ENCODE peak calls at places on chromosomes 5 and 9, in eight cellular contexts. J is lung, Y is GM10248, S is breast epithelium, P is upper lobe of right lung, T is MM.1S, E is omental fat pad, Q is cardiac muscle cell. W is an unnamed sample.

GRCh38 chr5:134289509-134290113 is 63.7 kb upstream of the PPP2CA start:
- DNase-seq in S (no peak), J (peak), Q (peak), E (no peak), Y (peak), T (peak), P (no peak), W (peak)

GRCh38 chr5:76082790-76083554 is at the start of gene SV2C:
- DNase-seq in S (no peak), P (peak), Q (peak), J (no peak), Y (peak), T (peak), E (no peak), W (peak)

GRCh38 chr5:145237843-145238242 is 597.3 kb downstream of the PRELID2 start:
- DNase-seq in Q (peak), S (no peak), P (no peak), Y (peak), E (no peak), J (no peak), T (peak), W (no peak)

GRCh38 chr5:1568201-1568979 is 44.6 kb upstream of the LPCAT1 start:
- DNase-seq in T (peak), Y (no peak), Q (peak), J (peak), S (no peak), E (no peak), P (no peak), W (peak)

GRCh38 chr5:1292846-1293415 is 1.9 kb downstream of the TERT start:
- DNase-seq in P (peak), J (no peak), Y (no peak), E (no peak), T (no peak), S (peak), Q (no peak), W (peak)

GRCh38 chr5:85838781-85839180 is 779.0 kb upstream of the COX7C start:
- DNase-seq in S (no peak), Y (no peak), Q (no peak), E (no peak), J (no peak), T (no peak), P (no peak), W (no peak)

GRCh38 chr5:42242829-42243485 is 180.3 kb upstream of the GHR start:
- DNase-seq in T (no peak), Q (no peak), P (no peak), J (no peak), S (no peak), Y (no peak), E (no peak), W (no peak)

GRCh38 chr5:124744170-124744911 is 2.1 kb downstream of the ZNF608 start:
- DNase-seq in Y (no peak), E (no peak), Q (no peak), J (peak), T (no peak), S (no peak), P (peak), W (no peak)

GRCh38 chr5:124742983-124743533 is 3.4 kb downstream of the ZNF608 start:
- DNase-seq in P (no peak), J (peak), Q (no peak), S (no peak), E (no peak), T (no peak), Y (no peak), W (peak)

GRCh38 chr9:106350777-106351176 is 512.2 kb upstream of the ZNF462 start:
- DNase-seq in P (no peak), T (no peak), Y (no peak), J (no peak), S (no peak), E (no peak), Q (no peak), W (no peak)

GRCh38 chr9:119963258-119963797 is 594.1 kb upstream of the BRINP1 start:
- DNase-seq in Q (no peak), Y (no peak), T (no peak), P (no peak), S (no peak), J (peak), E (no peak), W (peak)

GRCh38 chr9:120117081-120117480 is 462.9 kb downstream of the CDK5RAP2 start:
- DNase-seq in T (no peak), J (no peak), P (no peak), Y (no peak), Q (no peak), E (no peak), S (no peak), W (no peak)

GRCh38 chr5:124538196-124538595 is 208.2 kb downstream of the ZNF608 start:
- DNase-seq in Y (no peak), P (no peak), J (no peak), Q (no peak), E (no peak), S (no peak), T (no peak), W (no peak)

GRCh38 chr9:117191504-117192375 is 223.1 kb downstream of the ASTN2 start:
- DNase-seq in S (no peak), Q (no peak), T (no peak), Y (no peak), P (no peak), J (no peak), E (no peak), W (no peak)

DNA sequence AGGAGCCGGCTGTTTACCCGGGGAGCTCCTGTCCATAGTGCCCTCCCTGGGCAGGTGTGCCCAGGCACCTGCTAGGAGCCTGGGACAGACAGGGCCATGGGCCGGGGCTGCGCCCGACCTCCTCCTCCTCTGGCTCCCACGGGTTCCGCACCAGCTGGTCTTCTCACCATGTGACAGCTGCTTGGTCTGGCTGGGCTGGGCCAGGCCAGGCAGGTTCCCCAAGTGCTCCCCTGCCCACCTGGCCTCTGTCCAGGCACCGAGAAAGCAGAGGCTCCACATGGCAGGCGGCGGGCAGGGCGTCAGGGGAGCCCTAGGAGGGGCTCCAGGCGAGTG is 60.0 kb downstream of the OLFM1 start:
- DNase-seq in P (no peak), S (no peak), J (no peak), Y (no peak), T (no peak), Q (no peak), E (no peak), W (no peak)
- TF ChIP-seq CTCF in P (no peak), S (no peak), J (no peak), Y (no peak), T (no peak), Q (no peak), E (no peak), W (no peak)

GRCh38 chr9:15240927-15241326 is 66.1 kb downstream of the TTC39B start:
- DNase-seq in Q (no peak), P (no peak), Y (no peak), T (no peak), S (no peak), J (no peak), E (no peak), W (peak)

GRCh38 chr9:15239816-15240215 is 67.2 kb downstream of the TTC39B start:
- DNase-seq in S (no peak), T (no peak), J (no peak), Q (no peak), E (no peak), Y (no peak), P (no peak), W (peak)

GRCh38 chr9:15244001-15244441 is 63.0 kb downstream of the TTC39B start:
- DNase-seq in T (no peak), P (no peak), J (no peak), Q (no peak), Y (no peak), S (no peak), E (no peak), W (no peak)

GRCh38 chr9:15246243-15246642 is 60.8 kb downstream of the TTC39B start:
- DNase-seq in Y (no peak), J (no peak), S (no peak), P (no peak), E (no peak), T (no peak), Q (no peak), W (no peak)

DNA sequence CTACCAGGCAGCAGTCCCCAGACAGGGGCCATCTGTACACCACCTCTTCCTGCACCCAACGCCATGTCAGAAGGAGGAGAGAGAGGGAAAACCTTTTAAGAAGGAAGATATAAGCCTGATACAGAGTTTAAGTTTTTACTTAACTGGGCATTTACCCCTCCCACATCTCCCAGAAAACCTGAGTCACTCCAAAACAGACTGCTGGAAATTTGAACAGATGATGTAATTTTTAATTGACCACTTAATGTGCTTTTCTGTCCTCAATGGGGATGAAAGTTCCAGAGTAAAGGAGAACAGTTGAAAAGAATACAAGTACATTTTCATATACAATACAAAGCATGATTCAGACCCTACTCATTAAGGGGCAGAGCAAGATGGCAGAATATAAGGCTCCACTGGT is 63.9 kb downstream of the TTC39B start:
- DNase-seq in S (no peak), P (no peak), J (no peak), Y (no peak), E (no peak), Q (no peak), T (no peak), W (peak)
- TF ChIP-seq CTCF in S (no peak), P (no peak), J (no peak), Y (no peak), E (no peak), Q (no peak), T (no peak), W (no peak)

DNA sequence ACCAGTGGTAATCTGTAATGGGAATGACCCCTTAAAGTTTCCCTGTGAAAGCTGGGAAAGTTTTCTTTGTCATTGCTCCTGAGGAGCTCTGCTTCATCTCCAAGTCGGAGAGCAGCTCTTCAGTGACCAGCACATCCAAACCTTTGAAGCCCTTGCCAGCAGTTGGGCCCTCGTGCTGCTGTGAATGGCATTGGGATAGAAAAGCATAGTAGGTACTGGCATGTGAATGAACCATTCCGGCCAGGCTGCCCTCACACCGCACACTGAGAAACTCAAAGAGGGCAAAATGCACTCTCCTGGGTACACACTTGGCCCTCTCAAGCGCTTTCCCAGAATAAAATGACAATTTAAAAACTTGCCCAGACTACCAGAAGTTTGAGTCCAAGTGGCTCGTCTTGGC is 1135.0 kb upstream of the WWC1 start:
- DNase-seq in J (no peak), S (no peak), T (no peak), E (no peak), P (no peak), Y (no peak), Q (no peak), W (no peak)
- TF ChIP-seq CTCF in J (no peak), S (no peak), T (no peak), E (no peak), P (no peak), Y (no peak), Q (no peak), W (no peak)

GRCh38 chr5:59779453-59779852 is 114.1 kb downstream of the PDE4D start:
- DNase-seq in Q (no peak), S (no peak), E (no peak), Y (no peak), P (no peak), T (no peak), J (no peak), W (no peak)
- TF ChIP-seq CTCF in Q (no peak), S (no peak), E (no peak), Y (no peak), P (no peak), T (no peak), J (no peak), W (no peak)

GRCh38 chr9:121895836-121896544 is 197.1 kb downstream of the TTLL11 start:
- DNase-seq in J (no peak), S (no peak), P (no peak), Y (no peak), T (no peak), Q (peak), E (no peak), W (no peak)
- TF ChIP-seq CTCF in J (no peak), S (no peak), P (no peak), Y (no peak), T (no peak), Q (no peak), E (no peak), W (no peak)

DNA sequence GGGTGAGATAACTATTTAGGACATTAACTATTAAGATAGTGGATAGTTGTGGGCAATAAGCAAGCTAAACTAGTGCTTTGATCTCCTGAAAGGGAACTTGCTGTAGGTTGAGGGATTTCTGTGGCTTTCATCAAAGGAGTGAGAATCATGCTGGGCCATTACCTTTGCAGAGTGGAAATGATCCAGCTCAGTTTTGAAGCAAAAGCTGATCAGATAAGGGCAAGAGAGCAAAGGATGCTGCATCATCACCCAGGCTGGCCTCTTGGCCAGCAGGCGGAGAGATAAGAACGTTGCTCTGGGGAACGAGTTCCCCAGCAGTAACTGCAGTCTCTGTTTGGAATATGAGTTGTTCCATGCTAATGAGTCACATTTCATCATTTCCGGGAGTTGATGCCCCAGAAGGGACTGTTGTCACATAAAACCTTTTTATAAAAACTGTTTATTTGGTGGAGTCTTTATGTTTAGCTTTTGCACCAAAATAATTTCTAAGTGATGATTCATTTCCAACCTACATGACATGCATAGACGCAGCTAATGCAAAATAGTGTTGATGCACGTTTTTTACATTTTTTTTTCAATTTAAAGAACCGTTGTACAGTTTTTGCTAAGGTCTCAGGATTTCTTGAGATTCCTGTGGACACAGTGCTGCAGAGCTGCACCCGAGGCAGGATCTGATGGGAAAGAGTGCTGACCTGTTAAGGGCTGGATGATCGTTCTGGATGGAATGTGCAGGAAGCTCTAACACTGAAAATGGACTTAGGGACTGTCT is 99.3 kb downstream of the ACTBL2 start:
- DNase-seq in S (no peak), T (no peak), J (no peak), Q (no peak), Y (no peak), E (no peak), P (no peak), W (peak)
- TF ChIP-seq CTCF in S (no peak), T (no peak), J (no peak), Q (peak), Y (no peak), E (no peak), P (peak), W (peak)

DNA sequence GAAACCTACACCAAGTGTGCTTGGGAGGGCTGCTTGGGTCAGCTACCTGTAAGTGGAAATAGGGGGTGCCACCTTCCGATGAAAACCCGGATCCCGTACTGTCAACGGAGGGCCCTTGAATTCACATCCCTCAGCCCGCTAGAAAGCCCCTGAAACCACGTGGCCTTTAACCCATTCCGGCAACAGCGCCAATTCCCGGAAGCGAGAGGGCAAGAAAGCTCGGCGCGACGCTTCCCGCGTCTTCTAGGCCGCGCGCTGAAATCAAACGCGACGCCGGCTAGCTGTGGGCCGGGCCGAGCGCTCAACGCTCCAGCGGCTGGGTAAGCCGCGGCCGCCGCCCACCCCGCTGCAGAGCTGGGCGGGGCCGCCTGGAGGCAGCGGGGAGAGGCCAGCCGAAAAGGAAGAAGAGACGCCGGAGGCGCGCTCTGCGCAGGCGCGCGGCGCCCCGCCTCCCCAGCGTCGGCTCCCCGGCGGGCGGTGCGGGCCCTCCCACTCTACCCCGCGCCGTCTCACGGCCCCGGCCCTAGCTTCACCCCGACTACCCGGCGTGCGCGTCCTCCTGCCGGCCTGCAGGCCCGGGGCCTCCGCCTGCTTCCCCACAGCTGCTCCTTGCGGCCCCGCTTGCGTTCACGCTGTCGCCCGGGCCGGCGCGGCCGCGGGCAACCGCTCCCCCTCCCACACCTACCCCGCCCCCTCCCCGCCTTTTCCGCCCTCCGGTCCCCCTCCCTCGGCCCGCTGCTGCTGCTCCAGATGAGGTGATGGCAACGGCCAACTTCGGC is at the start of gene KIF2A:
- DNase-seq in J (peak), E (peak), T (peak), Y (peak), S (peak), Q (peak), P (peak), W (peak)
- TF ChIP-seq CTCF in J (no peak), E (no peak), T (no peak), Y (peak), S (no peak), Q (no peak), P (peak), W (no peak)

GRCh38 chr5:176570044-176570443 is 20.9 kb downstream of the CDHR2 start:
- DNase-seq in E (no peak), Y (no peak), Q (no peak), S (no peak), J (no peak), T (no peak), P (no peak), W (no peak)
- TF ChIP-seq CTCF in E (no peak), Y (no peak), Q (peak), S (no peak), J (no peak), T (peak), P (no peak), W (peak)

GRCh38 chr9:73264636-73265035 is 113.0 kb downstream of the ANXA1 start:
- DNase-seq in P (no peak), Q (no peak), T (no peak), S (no peak), J (no peak), Y (no peak), E (no peak), W (no peak)

GRCh38 chr9:73270967-73271722 is 119.5 kb downstream of the ANXA1 start:
- DNase-seq in J (no peak), Y (no peak), S (no peak), Q (no peak), E (no peak), T (no peak), P (no peak), W (no peak)

GRCh38 chr9:73265876-73266275 is 114.2 kb downstream of the ANXA1 start:
- DNase-seq in P (no peak), T (no peak), Q (no peak), J (no peak), Y (no peak), E (no peak), S (no peak), W (no peak)

DNA sequence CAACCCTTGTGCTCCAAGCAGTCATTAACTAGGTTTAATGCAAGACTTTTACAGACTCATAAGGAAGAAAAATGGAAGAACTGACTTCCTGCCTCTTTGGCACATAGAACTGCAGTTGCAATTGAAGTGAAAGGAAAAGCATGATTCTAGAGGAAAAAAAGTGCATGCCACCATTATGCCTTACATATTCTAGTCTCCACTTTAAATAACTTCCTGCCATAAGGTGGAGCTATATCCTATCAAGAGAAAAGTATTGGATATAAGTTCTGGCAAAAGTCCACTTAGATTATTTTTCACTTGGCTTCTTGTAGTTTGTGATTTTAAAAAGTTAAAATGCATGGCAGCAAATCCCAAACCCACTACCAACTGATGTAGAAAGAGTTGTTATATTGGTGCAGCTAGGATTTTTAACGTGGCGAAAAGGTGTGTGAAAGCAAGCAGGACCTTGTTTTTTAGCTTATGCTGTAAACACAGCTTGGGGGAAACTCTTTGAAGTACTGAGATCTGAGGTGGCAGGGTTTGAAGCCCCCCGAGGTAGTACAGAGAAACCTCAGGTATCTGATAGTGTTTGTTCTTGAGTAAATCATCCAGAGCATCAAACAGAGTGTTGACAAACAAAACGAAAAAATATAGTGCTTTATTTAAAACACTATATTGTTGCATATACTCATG is 117.9 kb downstream of the ANXA1 start:
- DNase-seq in J (no peak), Y (no peak), E (no peak), T (peak), P (no peak), S (no peak), Q (peak), W (no peak)
- TF ChIP-seq CTCF in J (no peak), Y (no peak), E (no peak), T (peak), P (no peak), S (no peak), Q (peak), W (peak)

GRCh38 chr9:37362430-37362829 is 60.1 kb upstream of the GRHPR start:
- DNase-seq in E (no peak), Q (no peak), P (no peak), J (no peak), Y (no peak), S (no peak), T (no peak), W (no peak)

GRCh38 chr9:37364136-37364535 is 58.4 kb upstream of the GRHPR start:
- DNase-seq in J (no peak), Y (no peak), E (no peak), S (no peak), P (no peak), Q (no peak), T (no peak), W (no peak)

GRCh38 chr9:37363124-37363523 is 59.4 kb upstream of the GRHPR start:
- DNase-seq in T (no peak), P (no peak), E (no peak), Y (no peak), J (no peak), Q (no peak), S (no peak), W (no peak)

GRCh38 chr9:37369671-37370070 is 52.8 kb upstream of the GRHPR start:
- DNase-seq in Q (no peak), E (no peak), P (no peak), Y (peak), T (no peak), J (no peak), S (no peak), W (no peak)

GRCh38 chr9:37364751-37365360 is 57.6 kb upstream of the GRHPR start:
- DNase-seq in Y (no peak), E (no peak), S (no peak), Q (no peak), J (no peak), T (no peak), P (no peak), W (no peak)
- TF ChIP-seq CTCF in Y (peak), E (no peak), S (no peak), Q (no peak), J (no peak), T (peak), P (no peak), W (peak)